ENCODE peak calls at places on chromosomes 6 and 20, in ten cellular contexts. One of them, this sample, is unnamed.

GRCh38 chr20:10671221-10671849 is 2.5 kb downstream of the JAG1 start:
- DNase-seq in naive thymus-derived CD4-positive, alpha-beta T cell: peak
- DNase-seq in cardiac fibroblast: peak
- DNase-seq in psoas muscle: no peak
- DNase-seq in GM12865: peak
- DNase-seq in stimulated activated CD4-positive, alpha-beta T cell treated with anti-CD3 and anti-CD28 coated beads, Interleukin-12 subunit alpha, Interleukin-12 subunit beta, amount 100 ng/mL, for 48 hours: no peak
- DNase-seq in T-helper 9 cell: no peak
- DNase-seq in ACHN: peak
- DNase-seq in neural progenitor cell: peak
- DNase-seq in neuronal stem cell: no peak
- DNase-seq in this sample: peak

GRCh38 chr6:141107562-141108160 is 1025.1 kb upstream of the GJE1 start:
- DNase-seq in naive thymus-derived CD4-positive, alpha-beta T cell: no peak
- DNase-seq in cardiac fibroblast: peak
- DNase-seq in psoas muscle: no peak
- DNase-seq in GM12865: peak
- DNase-seq in stimulated activated CD4-positive, alpha-beta T cell treated with anti-CD3 and anti-CD28 coated beads, Interleukin-12 subunit alpha, Interleukin-12 subunit beta, amount 100 ng/mL, for 48 hours: no peak
- DNase-seq in T-helper 9 cell: no peak
- DNase-seq in ACHN: no peak
- DNase-seq in neural progenitor cell: no peak
- DNase-seq in neuronal stem cell: no peak
- DNase-seq in this sample: no peak

GRCh38 chr6:33640361-33640760 is 19.2 kb downstream of the ITPR3 start:
- DNase-seq in naive thymus-derived CD4-positive, alpha-beta T cell: no peak
- DNase-seq in cardiac fibroblast: no peak
- DNase-seq in psoas muscle: no peak
- DNase-seq in GM12865: no peak
- DNase-seq in stimulated activated CD4-positive, alpha-beta T cell treated with anti-CD3 and anti-CD28 coated beads, Interleukin-12 subunit alpha, Interleukin-12 subunit beta, amount 100 ng/mL, for 48 hours: no peak
- DNase-seq in T-helper 9 cell: no peak
- DNase-seq in ACHN: no peak
- DNase-seq in neural progenitor cell: no peak
- DNase-seq in neuronal stem cell: no peak
- DNase-seq in this sample: no peak

GRCh38 chr6:152244998-152245630 is 392.0 kb downstream of the SYNE1 start:
- DNase-seq in naive thymus-derived CD4-positive, alpha-beta T cell: no peak
- DNase-seq in cardiac fibroblast: no peak
- DNase-seq in psoas muscle: no peak
- DNase-seq in GM12865: no peak
- DNase-seq in stimulated activated CD4-positive, alpha-beta T cell treated with anti-CD3 and anti-CD28 coated beads, Interleukin-12 subunit alpha, Interleukin-12 subunit beta, amount 100 ng/mL, for 48 hours: no peak
- DNase-seq in T-helper 9 cell: no peak
- DNase-seq in ACHN: no peak
- DNase-seq in neural progenitor cell: no peak
- DNase-seq in neuronal stem cell: no peak
- DNase-seq in this sample: no peak

GRCh38 chr6:144955853-144956252 is 670.7 kb downstream of the UTRN start:
- DNase-seq in naive thymus-derived CD4-positive, alpha-beta T cell: no peak
- DNase-seq in cardiac fibroblast: peak
- DNase-seq in psoas muscle: no peak
- DNase-seq in GM12865: no peak
- DNase-seq in stimulated activated CD4-positive, alpha-beta T cell treated with anti-CD3 and anti-CD28 coated beads, Interleukin-12 subunit alpha, Interleukin-12 subunit beta, amount 100 ng/mL, for 48 hours: no peak
- DNase-seq in T-helper 9 cell: no peak
- DNase-seq in ACHN: no peak
- DNase-seq in neural progenitor cell: no peak
- DNase-seq in neuronal stem cell: no peak
- DNase-seq in this sample: no peak

GRCh38 chr6:95686858-95687257 is 109.5 kb downstream of the MANEA start:
- DNase-seq in naive thymus-derived CD4-positive, alpha-beta T cell: no peak
- DNase-seq in cardiac fibroblast: no peak
- DNase-seq in psoas muscle: no peak
- DNase-seq in GM12865: no peak
- DNase-seq in stimulated activated CD4-positive, alpha-beta T cell treated with anti-CD3 and anti-CD28 coated beads, Interleukin-12 subunit alpha, Interleukin-12 subunit beta, amount 100 ng/mL, for 48 hours: no peak
- DNase-seq in T-helper 9 cell: no peak
- DNase-seq in ACHN: no peak
- DNase-seq in neural progenitor cell: no peak
- DNase-seq in neuronal stem cell: no peak
- DNase-seq in this sample: no peak

GRCh38 chr20:50562262-50562701 is 52.1 kb downstream of the PTPN1 start:
- DNase-seq in naive thymus-derived CD4-positive, alpha-beta T cell: no peak
- DNase-seq in cardiac fibroblast: no peak
- DNase-seq in psoas muscle: peak
- DNase-seq in GM12865: no peak
- DNase-seq in stimulated activated CD4-positive, alpha-beta T cell treated with anti-CD3 and anti-CD28 coated beads, Interleukin-12 subunit alpha, Interleukin-12 subunit beta, amount 100 ng/mL, for 48 hours: no peak
- DNase-seq in T-helper 9 cell: no peak
- DNase-seq in ACHN: no peak
- DNase-seq in neural progenitor cell: no peak
- DNase-seq in neuronal stem cell: no peak
- DNase-seq in this sample: no peak

GRCh38 chr6:85047818-85048217 is 283.4 kb upstream of the TBX18 start:
- DNase-seq in naive thymus-derived CD4-positive, alpha-beta T cell: no peak
- DNase-seq in cardiac fibroblast: no peak
- DNase-seq in psoas muscle: no peak
- DNase-seq in GM12865: no peak
- DNase-seq in stimulated activated CD4-positive, alpha-beta T cell treated with anti-CD3 and anti-CD28 coated beads, Interleukin-12 subunit alpha, Interleukin-12 subunit beta, amount 100 ng/mL, for 48 hours: no peak
- DNase-seq in T-helper 9 cell: no peak
- DNase-seq in ACHN: no peak
- DNase-seq in neural progenitor cell: no peak
- DNase-seq in neuronal stem cell: no peak
- DNase-seq in this sample: no peak

GRCh38 chr6:41428995-41429417 is 93.6 kb downstream of the NCR2 start:
- DNase-seq in naive thymus-derived CD4-positive, alpha-beta T cell: peak
- DNase-seq in cardiac fibroblast: peak
- DNase-seq in psoas muscle: peak
- DNase-seq in GM12865: no peak
- DNase-seq in stimulated activated CD4-positive, alpha-beta T cell treated with anti-CD3 and anti-CD28 coated beads, Interleukin-12 subunit alpha, Interleukin-12 subunit beta, amount 100 ng/mL, for 48 hours: peak
- DNase-seq in T-helper 9 cell: no peak
- DNase-seq in ACHN: no peak
- DNase-seq in neural progenitor cell: no peak
- DNase-seq in neuronal stem cell: no peak
- DNase-seq in this sample: no peak

GRCh38 chr6:718345-718744 is 25.4 kb upstream of the EXOC2 start:
- DNase-seq in naive thymus-derived CD4-positive, alpha-beta T cell: no peak
- DNase-seq in cardiac fibroblast: no peak
- DNase-seq in psoas muscle: no peak
- DNase-seq in GM12865: no peak
- DNase-seq in stimulated activated CD4-positive, alpha-beta T cell treated with anti-CD3 and anti-CD28 coated beads, Interleukin-12 subunit alpha, Interleukin-12 subunit beta, amount 100 ng/mL, for 48 hours: no peak
- DNase-seq in T-helper 9 cell: no peak
- DNase-seq in ACHN: no peak
- DNase-seq in neural progenitor cell: no peak
- DNase-seq in neuronal stem cell: no peak
- DNase-seq in this sample: no peak

GRCh38 chr6:49668083-49668511 is 31.5 kb upstream of the RHAG start:
- DNase-seq in naive thymus-derived CD4-positive, alpha-beta T cell: no peak
- DNase-seq in cardiac fibroblast: no peak
- DNase-seq in psoas muscle: no peak
- DNase-seq in GM12865: no peak
- DNase-seq in stimulated activated CD4-positive, alpha-beta T cell treated with anti-CD3 and anti-CD28 coated beads, Interleukin-12 subunit alpha, Interleukin-12 subunit beta, amount 100 ng/mL, for 48 hours: no peak
- DNase-seq in T-helper 9 cell: no peak
- DNase-seq in ACHN: no peak
- DNase-seq in neural progenitor cell: no peak
- DNase-seq in neuronal stem cell: no peak
- DNase-seq in this sample: no peak

GRCh38 chr6:29627762-29628418 is 5.1 kb downstream of the GABBR1 start:
- DNase-seq in naive thymus-derived CD4-positive, alpha-beta T cell: peak
- DNase-seq in cardiac fibroblast: peak
- DNase-seq in psoas muscle: peak
- DNase-seq in GM12865: no peak
- DNase-seq in stimulated activated CD4-positive, alpha-beta T cell treated with anti-CD3 and anti-CD28 coated beads, Interleukin-12 subunit alpha, Interleukin-12 subunit beta, amount 100 ng/mL, for 48 hours: peak
- DNase-seq in T-helper 9 cell: peak
- DNase-seq in ACHN: peak
- DNase-seq in neural progenitor cell: peak
- DNase-seq in neuronal stem cell: peak
- DNase-seq in this sample: peak

GRCh38 chr20:44891826-44892225 is 6.3 kb downstream of the YWHAB start:
- DNase-seq in naive thymus-derived CD4-positive, alpha-beta T cell: no peak
- DNase-seq in cardiac fibroblast: no peak
- DNase-seq in psoas muscle: no peak
- DNase-seq in GM12865: no peak
- DNase-seq in stimulated activated CD4-positive, alpha-beta T cell treated with anti-CD3 and anti-CD28 coated beads, Interleukin-12 subunit alpha, Interleukin-12 subunit beta, amount 100 ng/mL, for 48 hours: no peak
- DNase-seq in T-helper 9 cell: no peak
- DNase-seq in ACHN: no peak
- DNase-seq in neural progenitor cell: no peak
- DNase-seq in neuronal stem cell: no peak
- DNase-seq in this sample: no peak

GRCh38 chr6:112618796-112619195 is 271.7 kb downstream of the RFPL4B start:
- DNase-seq in naive thymus-derived CD4-positive, alpha-beta T cell: no peak
- DNase-seq in cardiac fibroblast: peak
- DNase-seq in psoas muscle: no peak
- DNase-seq in GM12865: no peak
- DNase-seq in stimulated activated CD4-positive, alpha-beta T cell treated with anti-CD3 and anti-CD28 coated beads, Interleukin-12 subunit alpha, Interleukin-12 subunit beta, amount 100 ng/mL, for 48 hours: no peak
- DNase-seq in T-helper 9 cell: no peak
- DNase-seq in ACHN: no peak
- DNase-seq in neural progenitor cell: peak
- DNase-seq in neuronal stem cell: peak
- DNase-seq in this sample: no peak

GRCh38 chr20:44736170-44737021 is 9.3 kb upstream of the KCNK15 start:
- DNase-seq in naive thymus-derived CD4-positive, alpha-beta T cell: no peak
- DNase-seq in cardiac fibroblast: peak
- DNase-seq in psoas muscle: peak
- DNase-seq in GM12865: peak
- DNase-seq in stimulated activated CD4-positive, alpha-beta T cell treated with anti-CD3 and anti-CD28 coated beads, Interleukin-12 subunit alpha, Interleukin-12 subunit beta, amount 100 ng/mL, for 48 hours: peak
- DNase-seq in T-helper 9 cell: no peak
- DNase-seq in ACHN: peak
- DNase-seq in neural progenitor cell: peak
- DNase-seq in neuronal stem cell: peak
- DNase-seq in this sample: no peak

GRCh38 chr6:104483225-104483834 is 376.4 kb downstream of the HACE1 start:
- DNase-seq in naive thymus-derived CD4-positive, alpha-beta T cell: no peak
- DNase-seq in cardiac fibroblast: peak
- DNase-seq in psoas muscle: no peak
- DNase-seq in GM12865: no peak
- DNase-seq in stimulated activated CD4-positive, alpha-beta T cell treated with anti-CD3 and anti-CD28 coated beads, Interleukin-12 subunit alpha, Interleukin-12 subunit beta, amount 100 ng/mL, for 48 hours: no peak
- DNase-seq in T-helper 9 cell: no peak
- DNase-seq in ACHN: no peak
- DNase-seq in neural progenitor cell: no peak
- DNase-seq in neuronal stem cell: no peak
- DNase-seq in this sample: no peak

GRCh38 chr6:9646346-9647042 is 768.4 kb downstream of the TFAP2A start:
- DNase-seq in naive thymus-derived CD4-positive, alpha-beta T cell: no peak
- DNase-seq in cardiac fibroblast: peak
- DNase-seq in psoas muscle: no peak
- DNase-seq in GM12865: no peak
- DNase-seq in stimulated activated CD4-positive, alpha-beta T cell treated with anti-CD3 and anti-CD28 coated beads, Interleukin-12 subunit alpha, Interleukin-12 subunit beta, amount 100 ng/mL, for 48 hours: no peak
- DNase-seq in T-helper 9 cell: no peak
- DNase-seq in ACHN: no peak
- DNase-seq in neural progenitor cell: no peak
- DNase-seq in neuronal stem cell: no peak
- DNase-seq in this sample: no peak

GRCh38 chr6:55643868-55644267 is 64.9 kb upstream of the HMGCLL1 start:
- DNase-seq in naive thymus-derived CD4-positive, alpha-beta T cell: no peak
- DNase-seq in cardiac fibroblast: peak
- DNase-seq in psoas muscle: no peak
- DNase-seq in GM12865: no peak
- DNase-seq in stimulated activated CD4-positive, alpha-beta T cell treated with anti-CD3 and anti-CD28 coated beads, Interleukin-12 subunit alpha, Interleukin-12 subunit beta, amount 100 ng/mL, for 48 hours: no peak
- DNase-seq in T-helper 9 cell: no peak
- DNase-seq in ACHN: no peak
- DNase-seq in neural progenitor cell: no peak
- DNase-seq in neuronal stem cell: no peak
- DNase-seq in this sample: no peak

GRCh38 chr6:157688960-157689599 is 134.0 kb upstream of the SNX9 start:
- DNase-seq in naive thymus-derived CD4-positive, alpha-beta T cell: no peak
- DNase-seq in cardiac fibroblast: no peak
- DNase-seq in psoas muscle: no peak
- DNase-seq in GM12865: no peak
- DNase-seq in stimulated activated CD4-positive, alpha-beta T cell treated with anti-CD3 and anti-CD28 coated beads, Interleukin-12 subunit alpha, Interleukin-12 subunit beta, amount 100 ng/mL, for 48 hours: no peak
- DNase-seq in T-helper 9 cell: no peak
- DNase-seq in ACHN: no peak
- DNase-seq in neural progenitor cell: peak
- DNase-seq in neuronal stem cell: no peak
- DNase-seq in this sample: no peak

GRCh38 chr6:109491207-109491938 is 8.4 kb upstream of the ZBTB24 start:
- DNase-seq in naive thymus-derived CD4-positive, alpha-beta T cell: no peak
- DNase-seq in cardiac fibroblast: no peak
- DNase-seq in psoas muscle: no peak
- DNase-seq in GM12865: peak
- DNase-seq in stimulated activated CD4-positive, alpha-beta T cell treated with anti-CD3 and anti-CD28 coated beads, Interleukin-12 subunit alpha, Interleukin-12 subunit beta, amount 100 ng/mL, for 48 hours: no peak
- DNase-seq in T-helper 9 cell: no peak
- DNase-seq in ACHN: no peak
- DNase-seq in neural progenitor cell: no peak
- DNase-seq in neuronal stem cell: no peak
- DNase-seq in this sample: no peak

GRCh38 chr6:138493413-138493812 is 5.9 kb downstream of the NHSL1 start:
- DNase-seq in naive thymus-derived CD4-positive, alpha-beta T cell: no peak
- DNase-seq in cardiac fibroblast: peak
- DNase-seq in psoas muscle: no peak
- DNase-seq in GM12865: no peak
- DNase-seq in stimulated activated CD4-positive, alpha-beta T cell treated with anti-CD3 and anti-CD28 coated beads, Interleukin-12 subunit alpha, Interleukin-12 subunit beta, amount 100 ng/mL, for 48 hours: no peak
- DNase-seq in T-helper 9 cell: no peak
- DNase-seq in ACHN: no peak
- DNase-seq in neural progenitor cell: peak
- DNase-seq in neuronal stem cell: no peak
- DNase-seq in this sample: no peak

GRCh38 chr6:16657768-16658167 is 103.5 kb downstream of the ATXN1 start:
- DNase-seq in naive thymus-derived CD4-positive, alpha-beta T cell: no peak
- DNase-seq in cardiac fibroblast: no peak
- DNase-seq in psoas muscle: no peak
- DNase-seq in GM12865: peak
- DNase-seq in stimulated activated CD4-positive, alpha-beta T cell treated with anti-CD3 and anti-CD28 coated beads, Interleukin-12 subunit alpha, Interleukin-12 subunit beta, amount 100 ng/mL, for 48 hours: no peak
- DNase-seq in T-helper 9 cell: no peak
- DNase-seq in ACHN: no peak
- DNase-seq in neural progenitor cell: no peak
- DNase-seq in neuronal stem cell: no peak
- DNase-seq in this sample: no peak

GRCh38 chr20:9886227-9886626 is 47.4 kb upstream of the PAK5 start:
- DNase-seq in naive thymus-derived CD4-positive, alpha-beta T cell: no peak
- DNase-seq in cardiac fibroblast: peak
- DNase-seq in psoas muscle: no peak
- DNase-seq in GM12865: peak
- DNase-seq in stimulated activated CD4-positive, alpha-beta T cell treated with anti-CD3 and anti-CD28 coated beads, Interleukin-12 subunit alpha, Interleukin-12 subunit beta, amount 100 ng/mL, for 48 hours: no peak
- DNase-seq in T-helper 9 cell: no peak
- DNase-seq in ACHN: no peak
- DNase-seq in neural progenitor cell: no peak
- DNase-seq in neuronal stem cell: no peak
- DNase-seq in this sample: no peak

GRCh38 chr6:127342946-127343752 is at the start of gene ECHDC1:
- DNase-seq in naive thymus-derived CD4-positive, alpha-beta T cell: peak
- DNase-seq in cardiac fibroblast: peak
- DNase-seq in psoas muscle: peak
- DNase-seq in GM12865: peak
- DNase-seq in stimulated activated CD4-positive, alpha-beta T cell treated with anti-CD3 and anti-CD28 coated beads, Interleukin-12 subunit alpha, Interleukin-12 subunit beta, amount 100 ng/mL, for 48 hours: peak
- DNase-seq in T-helper 9 cell: peak
- DNase-seq in ACHN: peak
- DNase-seq in neural progenitor cell: peak
- DNase-seq in neuronal stem cell: peak
- DNase-seq in this sample: peak

GRCh38 chr20:14470231-14470894 is 133.0 kb upstream of the FLRT3 start:
- DNase-seq in naive thymus-derived CD4-positive, alpha-beta T cell: no peak
- DNase-seq in cardiac fibroblast: no peak
- DNase-seq in psoas muscle: no peak
- DNase-seq in GM12865: no peak
- DNase-seq in stimulated activated CD4-positive, alpha-beta T cell treated with anti-CD3 and anti-CD28 coated beads, Interleukin-12 subunit alpha, Interleukin-12 subunit beta, amount 100 ng/mL, for 48 hours: no peak
- DNase-seq in T-helper 9 cell: no peak
- DNase-seq in ACHN: no peak
- DNase-seq in neural progenitor cell: peak
- DNase-seq in neuronal stem cell: no peak
- DNase-seq in this sample: no peak

GRCh38 chr6:19838442-19839236 is 1.5 kb downstream of the ID4 start:
- DNase-seq in naive thymus-derived CD4-positive, alpha-beta T cell: no peak
- DNase-seq in cardiac fibroblast: peak
- DNase-seq in psoas muscle: peak
- DNase-seq in GM12865: peak
- DNase-seq in stimulated activated CD4-positive, alpha-beta T cell treated with anti-CD3 and anti-CD28 coated beads, Interleukin-12 subunit alpha, Interleukin-12 subunit beta, amount 100 ng/mL, for 48 hours: no peak
- DNase-seq in T-helper 9 cell: no peak
- DNase-seq in ACHN: no peak
- DNase-seq in neural progenitor cell: peak
- DNase-seq in neuronal stem cell: peak
- DNase-seq in this sample: no peak

GRCh38 chr6:158031445-158032353 is 50.0 kb downstream of the SYNJ2 start:
- DNase-seq in naive thymus-derived CD4-positive, alpha-beta T cell: no peak
- DNase-seq in cardiac fibroblast: peak
- DNase-seq in psoas muscle: peak
- DNase-seq in GM12865: peak
- DNase-seq in stimulated activated CD4-positive, alpha-beta T cell treated with anti-CD3 and anti-CD28 coated beads, Interleukin-12 subunit alpha, Interleukin-12 subunit beta, amount 100 ng/mL, for 48 hours: no peak
- DNase-seq in T-helper 9 cell: no peak
- DNase-seq in ACHN: peak
- DNase-seq in neural progenitor cell: no peak
- DNase-seq in neuronal stem cell: peak
- DNase-seq in this sample: peak

GRCh38 chr20:51691703-51692102 is 76.5 kb downstream of the ATP9A start:
- DNase-seq in naive thymus-derived CD4-positive, alpha-beta T cell: no peak
- DNase-seq in cardiac fibroblast: no peak
- DNase-seq in psoas muscle: no peak
- DNase-seq in GM12865: no peak
- DNase-seq in stimulated activated CD4-positive, alpha-beta T cell treated with anti-CD3 and anti-CD28 coated beads, Interleukin-12 subunit alpha, Interleukin-12 subunit beta, amount 100 ng/mL, for 48 hours: no peak
- DNase-seq in T-helper 9 cell: no peak
- DNase-seq in ACHN: no peak
- DNase-seq in neural progenitor cell: no peak
- DNase-seq in neuronal stem cell: no peak
- DNase-seq in this sample: no peak